ENCODE peak calls at places on chromosomes 11 and 22, in nine cellular contexts. One of them, this sample, is unnamed.

GRCh38 chr11:64356498-64357411 is 2.2 kb upstream of the RPS6KA4 start:
- DNase-seq in suprapubic skin: no peak
- DNase-seq in esophagus squamous epithelium: no peak
- DNase-seq in heart right ventricle: no peak
- DNase-seq in neural crest cell: peak; percentile 65
- DNase-seq in fibroblast of mammary gland: peak; percentile 47
- DNase-seq in IMR-90: no peak
- DNase-seq in body of pancreas: peak; percentile 60
- DNase-seq in HL-60: peak; percentile 76
- DNase-seq in this sample: no peak

GRCh38 chr11:33636104-33636503 is 64.5 kb downstream of the C11orf91 start:
- DNase-seq in suprapubic skin: no peak
- DNase-seq in esophagus squamous epithelium: no peak
- DNase-seq in heart right ventricle: no peak
- DNase-seq in neural crest cell: no peak
- DNase-seq in fibroblast of mammary gland: peak; percentile 87
- DNase-seq in IMR-90: no peak
- DNase-seq in body of pancreas: no peak
- DNase-seq in HL-60: peak; percentile 66
- DNase-seq in this sample: no peak

GRCh38 chr11:116976941-116977570 is 121.2 kb downstream of the SIK3 start:
- DNase-seq in suprapubic skin: no peak
- DNase-seq in esophagus squamous epithelium: no peak
- DNase-seq in heart right ventricle: no peak
- DNase-seq in neural crest cell: no peak
- DNase-seq in fibroblast of mammary gland: peak; percentile 29
- DNase-seq in IMR-90: no peak
- DNase-seq in body of pancreas: no peak
- DNase-seq in HL-60: no peak
- DNase-seq in this sample: no peak

GRCh38 chr22:47795477-47796127 is 1033.2 kb downstream of the TBC1D22A start:
- DNase-seq in suprapubic skin: peak; percentile 61
- DNase-seq in esophagus squamous epithelium: no peak
- DNase-seq in heart right ventricle: no peak
- DNase-seq in neural crest cell: no peak
- DNase-seq in fibroblast of mammary gland: no peak
- DNase-seq in IMR-90: no peak
- DNase-seq in body of pancreas: no peak
- DNase-seq in HL-60: no peak
- DNase-seq in this sample: peak; percentile 19

GRCh38 chr11:122656073-122656630 is 630 bp downstream of the UBASH3B start:
- DNase-seq in suprapubic skin: peak; percentile 85
- DNase-seq in esophagus squamous epithelium: no peak
- DNase-seq in heart right ventricle: peak; percentile 49
- DNase-seq in neural crest cell: peak; percentile 49
- DNase-seq in fibroblast of mammary gland: peak; percentile 49
- DNase-seq in IMR-90: peak; percentile 66
- DNase-seq in body of pancreas: peak; percentile 55
- DNase-seq in HL-60: peak; percentile 23
- DNase-seq in this sample: peak; percentile 72

GRCh38 chr11:32874144-32874543 is 18.5 kb upstream of the QSER1 start:
- DNase-seq in suprapubic skin: no peak
- DNase-seq in esophagus squamous epithelium: no peak
- DNase-seq in heart right ventricle: no peak
- DNase-seq in neural crest cell: no peak
- DNase-seq in fibroblast of mammary gland: no peak
- DNase-seq in IMR-90: no peak
- DNase-seq in body of pancreas: no peak
- DNase-seq in HL-60: no peak
- DNase-seq in this sample: no peak

GRCh38 chr11:123228489-123229163 is 33.6 kb upstream of the CLMP start:
- DNase-seq in suprapubic skin: no peak
- DNase-seq in esophagus squamous epithelium: no peak
- DNase-seq in heart right ventricle: no peak
- DNase-seq in neural crest cell: no peak
- DNase-seq in fibroblast of mammary gland: no peak
- DNase-seq in IMR-90: no peak
- DNase-seq in body of pancreas: no peak
- DNase-seq in HL-60: no peak
- DNase-seq in this sample: no peak

GRCh38 chr11:74689666-74690065 is 41.6 kb downstream of the CHRDL2 start:
- DNase-seq in suprapubic skin: no peak
- DNase-seq in esophagus squamous epithelium: no peak
- DNase-seq in heart right ventricle: no peak
- DNase-seq in neural crest cell: no peak
- DNase-seq in fibroblast of mammary gland: peak; percentile 87
- DNase-seq in IMR-90: peak; percentile 66
- DNase-seq in body of pancreas: no peak
- DNase-seq in HL-60: no peak
- DNase-seq in this sample: no peak

GRCh38 chr22:21041937-21042336 is 3.8 kb upstream of the LRRC74B start:
- DNase-seq in suprapubic skin: no peak
- DNase-seq in esophagus squamous epithelium: no peak
- DNase-seq in heart right ventricle: no peak
- DNase-seq in neural crest cell: no peak
- DNase-seq in fibroblast of mammary gland: peak; percentile 71
- DNase-seq in IMR-90: peak; percentile 76
- DNase-seq in body of pancreas: no peak
- DNase-seq in HL-60: no peak
- DNase-seq in this sample: no peak

GRCh38 chr11:46541593-46542371 is 52.0 kb downstream of the AMBRA1 start:
- DNase-seq in suprapubic skin: no peak
- DNase-seq in esophagus squamous epithelium: no peak
- DNase-seq in heart right ventricle: peak; percentile 51
- DNase-seq in neural crest cell: no peak
- DNase-seq in fibroblast of mammary gland: no peak
- DNase-seq in IMR-90: no peak
- DNase-seq in body of pancreas: peak; percentile 94
- DNase-seq in HL-60: peak; percentile 64
- DNase-seq in this sample: peak; percentile 84

GRCh38 chr11:86692317-86692716 is 19.9 kb upstream of the ME3 start:
- DNase-seq in suprapubic skin: no peak
- DNase-seq in esophagus squamous epithelium: no peak
- DNase-seq in heart right ventricle: no peak
- DNase-seq in neural crest cell: no peak
- DNase-seq in fibroblast of mammary gland: peak; percentile 28
- DNase-seq in IMR-90: peak; percentile 42
- DNase-seq in body of pancreas: no peak
- DNase-seq in HL-60: no peak
- DNase-seq in this sample: no peak

GRCh38 chr11:70610561-70610960 is 212.2 kb downstream of the CTTN start:
- DNase-seq in suprapubic skin: no peak
- DNase-seq in esophagus squamous epithelium: no peak
- DNase-seq in heart right ventricle: no peak
- DNase-seq in neural crest cell: no peak
- DNase-seq in fibroblast of mammary gland: peak; percentile 49
- DNase-seq in IMR-90: peak; percentile 33
- DNase-seq in body of pancreas: peak; percentile 36
- DNase-seq in HL-60: no peak
- DNase-seq in this sample: no peak

GRCh38 chr11:115939104-115939503 is 434.9 kb upstream of the CADM1 start:
- DNase-seq in suprapubic skin: no peak
- DNase-seq in esophagus squamous epithelium: no peak
- DNase-seq in heart right ventricle: no peak
- DNase-seq in neural crest cell: no peak
- DNase-seq in fibroblast of mammary gland: no peak
- DNase-seq in IMR-90: peak; percentile 71
- DNase-seq in body of pancreas: no peak
- DNase-seq in HL-60: no peak
- DNase-seq in this sample: no peak

GRCh38 chr11:118084656-118085055 is 2.1 kb downstream of the SMIM35 start:
- DNase-seq in suprapubic skin: no peak
- DNase-seq in esophagus squamous epithelium: no peak
- DNase-seq in heart right ventricle: no peak
- DNase-seq in neural crest cell: no peak
- DNase-seq in fibroblast of mammary gland: no peak
- DNase-seq in IMR-90: no peak
- DNase-seq in body of pancreas: no peak
- DNase-seq in HL-60: no peak
- DNase-seq in this sample: no peak

GRCh38 chr22:49406879-49407587 is 420.6 kb downstream of the BRD1 start:
- DNase-seq in suprapubic skin: no peak
- DNase-seq in esophagus squamous epithelium: no peak
- DNase-seq in heart right ventricle: no peak
- DNase-seq in neural crest cell: no peak
- DNase-seq in fibroblast of mammary gland: no peak
- DNase-seq in IMR-90: no peak
- DNase-seq in body of pancreas: no peak
- DNase-seq in HL-60: no peak
- DNase-seq in this sample: no peak

GRCh38 chr22:39184586-39185577 is 32.4 kb upstream of the CBX7 start:
- DNase-seq in suprapubic skin: peak; percentile 59
- DNase-seq in esophagus squamous epithelium: no peak
- DNase-seq in heart right ventricle: no peak
- DNase-seq in neural crest cell: no peak
- DNase-seq in fibroblast of mammary gland: no peak
- DNase-seq in IMR-90: no peak
- DNase-seq in body of pancreas: no peak
- DNase-seq in HL-60: no peak
- DNase-seq in this sample: no peak

GRCh38 chr22:39182478-39183030 is 30.1 kb upstream of the CBX7 start:
- DNase-seq in suprapubic skin: peak; percentile 12
- DNase-seq in esophagus squamous epithelium: no peak
- DNase-seq in heart right ventricle: no peak
- DNase-seq in neural crest cell: no peak
- DNase-seq in fibroblast of mammary gland: no peak
- DNase-seq in IMR-90: no peak
- DNase-seq in body of pancreas: no peak
- DNase-seq in HL-60: no peak
- DNase-seq in this sample: peak; percentile 6

GRCh38 chr22:39188809-39189208 is 36.3 kb upstream of the CBX7 start:
- DNase-seq in suprapubic skin: peak; percentile 23
- DNase-seq in esophagus squamous epithelium: no peak
- DNase-seq in heart right ventricle: no peak
- DNase-seq in neural crest cell: no peak
- DNase-seq in fibroblast of mammary gland: no peak
- DNase-seq in IMR-90: no peak
- DNase-seq in body of pancreas: peak; percentile 46
- DNase-seq in HL-60: no peak
- DNase-seq in this sample: no peak

GRCh38 chr22:39183991-39184585 is 31.6 kb upstream of the CBX7 start:
- DNase-seq in suprapubic skin: peak; percentile 48
- DNase-seq in esophagus squamous epithelium: no peak
- DNase-seq in heart right ventricle: no peak
- DNase-seq in neural crest cell: no peak
- DNase-seq in fibroblast of mammary gland: peak; percentile 41
- DNase-seq in IMR-90: peak; percentile 63
- DNase-seq in body of pancreas: peak; percentile 90
- DNase-seq in HL-60: no peak
- DNase-seq in this sample: no peak

DNA sequence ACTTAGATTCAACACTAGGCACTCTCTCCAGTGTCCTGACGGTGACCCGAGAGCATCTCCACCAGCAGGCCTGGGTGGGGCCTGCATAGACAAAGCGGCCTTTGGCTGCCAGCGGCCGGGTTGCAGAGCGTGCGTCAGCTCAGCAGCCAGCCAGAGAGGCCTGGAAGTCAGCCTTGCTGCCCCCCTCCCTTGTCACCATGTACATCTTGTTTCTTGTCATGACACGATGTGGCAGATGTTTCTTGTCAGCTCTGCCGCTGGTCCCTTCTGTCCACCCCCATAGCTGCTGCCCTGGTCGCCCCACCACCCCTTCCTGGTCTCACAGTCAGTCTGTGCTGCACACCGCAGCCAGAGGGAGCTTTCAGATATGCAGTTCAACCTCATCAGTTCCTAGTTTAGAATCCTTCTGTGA is 33.1 kb upstream of the CBX7 start:
- DNase-seq in suprapubic skin: peak; percentile 81
- DNase-seq in esophagus squamous epithelium: no peak
- DNase-seq in heart right ventricle: peak; percentile 80
- DNase-seq in neural crest cell: peak; percentile 37
- DNase-seq in fibroblast of mammary gland: peak; percentile 52
- DNase-seq in IMR-90: peak; percentile 49
- DNase-seq in body of pancreas: no peak
- DNase-seq in HL-60: no peak
- DNase-seq in this sample: peak; percentile 50
- TF ChIP-seq CTCF in suprapubic skin: no peak
- TF ChIP-seq CTCF in esophagus squamous epithelium: no peak
- TF ChIP-seq CTCF in heart right ventricle: peak; percentile 68
- TF ChIP-seq CTCF in neural crest cell: no peak
- TF ChIP-seq CTCF in fibroblast of mammary gland: peak; percentile 24
- TF ChIP-seq CTCF in IMR-90: peak; percentile 40
- TF ChIP-seq CTCF in body of pancreas: no peak
- TF ChIP-seq CTCF in HL-60: no peak
- TF ChIP-seq CTCF in this sample: no peak

DNA sequence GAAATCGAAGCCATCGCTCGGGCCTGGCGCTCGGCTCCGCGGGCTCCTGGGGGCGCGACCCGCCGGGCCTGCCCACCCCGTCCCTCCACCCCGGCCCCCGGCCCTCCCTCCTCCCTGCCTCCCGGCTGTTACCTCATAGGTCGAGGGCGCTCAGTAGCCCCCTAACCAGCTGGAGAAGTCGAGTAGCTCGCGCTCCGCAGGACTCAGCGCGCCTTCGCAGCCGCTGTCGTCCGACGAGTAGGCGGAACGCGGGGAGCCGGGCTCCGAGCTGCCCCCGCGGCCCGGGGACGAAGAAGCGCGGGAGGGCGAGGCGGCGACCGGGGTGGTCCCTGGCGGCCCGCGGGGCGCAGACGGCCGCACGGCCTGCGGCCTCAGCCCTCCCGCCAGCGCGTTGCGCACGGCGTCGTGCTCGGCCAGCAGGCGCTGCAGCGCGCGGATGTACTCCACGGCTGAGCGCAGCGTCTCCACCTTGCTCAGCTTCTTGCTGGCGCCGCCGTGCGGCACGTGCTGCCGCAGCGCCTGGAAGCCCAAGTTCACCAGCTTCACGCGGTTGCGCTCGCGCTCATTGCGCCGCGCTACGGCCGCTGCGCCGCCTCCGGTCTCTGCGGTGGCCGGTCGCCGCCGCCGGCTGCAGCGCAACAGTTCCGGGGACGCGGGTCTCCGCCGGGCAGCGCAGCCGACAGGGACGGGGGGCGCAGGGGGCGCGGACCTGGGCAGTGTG is 627 bp downstream of the ASCL2 start:
- DNase-seq in suprapubic skin: peak; percentile 77
- DNase-seq in esophagus squamous epithelium: no peak
- DNase-seq in heart right ventricle: peak; percentile 52
- DNase-seq in neural crest cell: peak; percentile 44
- DNase-seq in fibroblast of mammary gland: peak; percentile 59
- DNase-seq in IMR-90: peak; percentile 55
- DNase-seq in body of pancreas: peak; percentile 67
- DNase-seq in HL-60: peak; percentile 65
- DNase-seq in this sample: peak; percentile 22
- TF ChIP-seq CTCF in suprapubic skin: no peak
- TF ChIP-seq CTCF in esophagus squamous epithelium: no peak
- TF ChIP-seq CTCF in heart right ventricle: peak; percentile 25
- TF ChIP-seq CTCF in neural crest cell: peak; percentile 50
- TF ChIP-seq CTCF in fibroblast of mammary gland: no peak
- TF ChIP-seq CTCF in IMR-90: no peak
- TF ChIP-seq CTCF in body of pancreas: no peak
- TF ChIP-seq CTCF in HL-60: no peak
- TF ChIP-seq CTCF in this sample: no peak

GRCh38 chr11:120929664-120930154 is 94.2 kb upstream of the TBCEL start:
- DNase-seq in suprapubic skin: no peak
- DNase-seq in esophagus squamous epithelium: no peak
- DNase-seq in heart right ventricle: no peak
- DNase-seq in neural crest cell: peak; percentile 59
- DNase-seq in fibroblast of mammary gland: peak; percentile 38
- DNase-seq in IMR-90: peak; percentile 26
- DNase-seq in body of pancreas: peak; percentile 38
- DNase-seq in HL-60: peak; percentile 54
- DNase-seq in this sample: no peak
- TF ChIP-seq CTCF in suprapubic skin: no peak
- TF ChIP-seq CTCF in esophagus squamous epithelium: no peak
- TF ChIP-seq CTCF in heart right ventricle: peak; percentile 55
- TF ChIP-seq CTCF in neural crest cell: peak; percentile 71
- TF ChIP-seq CTCF in fibroblast of mammary gland: peak; percentile 59
- TF ChIP-seq CTCF in IMR-90: peak; percentile 47
- TF ChIP-seq CTCF in body of pancreas: peak; percentile 32
- TF ChIP-seq CTCF in HL-60: peak; percentile 50
- TF ChIP-seq CTCF in this sample: no peak

GRCh38 chr22:29723766-29724165 is 4.0 kb downstream of the CABP7 start:
- DNase-seq in suprapubic skin: no peak
- DNase-seq in esophagus squamous epithelium: no peak
- DNase-seq in heart right ventricle: no peak
- DNase-seq in neural crest cell: no peak
- DNase-seq in fibroblast of mammary gland: no peak
- DNase-seq in IMR-90: no peak
- DNase-seq in body of pancreas: no peak
- DNase-seq in HL-60: no peak
- DNase-seq in this sample: no peak
- TF ChIP-seq CTCF in suprapubic skin: no peak
- TF ChIP-seq CTCF in esophagus squamous epithelium: no peak
- TF ChIP-seq CTCF in heart right ventricle: no peak
- TF ChIP-seq CTCF in neural crest cell: no peak
- TF ChIP-seq CTCF in fibroblast of mammary gland: no peak
- TF ChIP-seq CTCF in IMR-90: no peak
- TF ChIP-seq CTCF in body of pancreas: no peak
- TF ChIP-seq CTCF in HL-60: no peak
- TF ChIP-seq CTCF in this sample: no peak